ENCODE peak calls at places on chromosome 6, in four cellular contexts. S, K, Y and L are unnamed samples.

GRCh38 chr6:42901538-42901957 is 14.3 kb upstream of the PTCRA start:
- DNase-seq in S (peak; percentile 82), K (peak; percentile 80), Y (peak; percentile 86), L (peak; percentile 83)

GRCh38 chr6:5398530-5398929 is 137.2 kb downstream of the FARS2 start:
- DNase-seq in S (no peak), K (peak; percentile 61), Y (peak; percentile 63), L (peak; percentile 64)

GRCh38 chr6:16345449-16346330 is 107.3 kb downstream of the GMPR start:
- DNase-seq in S (no peak), K (peak; percentile 93), Y (no peak), L (no peak)

GRCh38 chr6:11366183-11366933 is 133.9 kb upstream of the NEDD9 start:
- DNase-seq in S (no peak), K (no peak), Y (no peak), L (peak; percentile 75)

GRCh38 chr6:134921980-134922313 is 28.0 kb downstream of the ALDH8A1 start:
- DNase-seq in S (no peak), K (no peak), Y (peak; percentile 96), L (no peak)

GRCh38 chr6:37021356-37022129 is 16.1 kb downstream of the FGD2 start:
- DNase-seq in S (peak; percentile 63), K (peak; percentile 61), Y (peak; percentile 44), L (peak; percentile 91)

GRCh38 chr6:28977351-28978136 is 27.6 kb downstream of the ZNF311 start:
- DNase-seq in S (peak; percentile 53), K (peak; percentile 50), Y (no peak), L (peak; percentile 33)

GRCh38 chr6:157620905-157621304 is 202.1 kb upstream of the SNX9 start:
- DNase-seq in S (no peak), K (no peak), Y (no peak), L (no peak)

GRCh38 chr6:14472964-14473363 is 355.4 kb downstream of the CD83 start:
- DNase-seq in S (no peak), K (peak; percentile 61), Y (no peak), L (no peak)